ENCODE peak calls at places on chromosomes 11 and 22, in six cellular contexts. C, U, O, H, F and K are unnamed samples.

GRCh38 chr11:70592641-70593165 is 194.4 kb downstream of the CTTN start:
- DNase-seq in C (no peak), U (no peak), O (no peak), H (no peak), F (no peak), K (no peak)

GRCh38 chr11:35845860-35846259 is 98.0 kb upstream of the LDLRAD3 start:
- DNase-seq in C (no peak), U (no peak), O (no peak), H (no peak), F (no peak), K (no peak)

GRCh38 chr11:14584595-14584994 is 59.0 kb upstream of the PDE3B start:
- DNase-seq in C (no peak), U (no peak), O (no peak), H (no peak), F (no peak), K (peak)

GRCh38 chr11:105738972-105739574 is 129.2 kb downstream of the GRIA4 start:
- DNase-seq in C (no peak), U (no peak), O (no peak), H (peak), F (no peak), K (no peak)

GRCh38 chr11:132942611-132943324 is 589.5 kb downstream of the OPCML start:
- DNase-seq in C (no peak), U (no peak), O (no peak), H (peak), F (no peak), K (peak)

GRCh38 chr11:57224537-57224936 is 12.5 kb downstream of the APLNR start:
- DNase-seq in C (peak), U (no peak), O (no peak), H (no peak), F (peak), K (no peak)

GRCh38 chr22:44395116-44396005 is 82.6 kb upstream of the SHISAL1 start:
- DNase-seq in C (no peak), U (no peak), O (peak), H (no peak), F (no peak), K (no peak)

GRCh38 chr11:133943950-133944698 is 12.6 kb downstream of the IGSF9B start:
- DNase-seq in C (no peak), U (no peak), O (no peak), H (no peak), F (no peak), K (no peak)

GRCh38 chr11:80584661-80585060 is 1143.8 kb upstream of the TENM4 start:
- DNase-seq in C (no peak), U (no peak), O (no peak), H (no peak), F (no peak), K (no peak)

GRCh38 chr11:93744669-93745004 is 3.2 kb downstream of the C11orf54 start:
- DNase-seq in C (no peak), U (no peak), O (no peak), H (no peak), F (no peak), K (no peak)

GRCh38 chr22:24542641-24543040 is 12.3 kb downstream of the GUCD1 start:
- DNase-seq in C (no peak), U (no peak), O (no peak), H (no peak), F (no peak), K (no peak)

GRCh38 chr11:12725863-12726666 is 51.8 kb downstream of the TEAD1 start:
- DNase-seq in C (peak), U (no peak), O (no peak), H (no peak), F (peak), K (no peak)

GRCh38 chr11:8288166-8288772 is 24.6 kb upstream of the LMO1 start:
- DNase-seq in C (no peak), U (no peak), O (no peak), H (peak), F (no peak), K (no peak)

GRCh38 chr22:49724893-49725489 is 102.7 kb downstream of the BRD1 start:
- DNase-seq in C (peak), U (no peak), O (no peak), H (peak), F (peak), K (peak)

GRCh38 chr22:35488513-35488912 is 52.1 kb upstream of the RASD2 start:
- DNase-seq in C (no peak), U (no peak), O (no peak), H (no peak), F (no peak), K (no peak)

GRCh38 chr11:101987370-101987769 is 59.9 kb upstream of the CFAP300 start:
- DNase-seq in C (no peak), U (no peak), O (no peak), H (peak), F (no peak), K (no peak)
- TF ChIP-seq CTCF in C (no peak), U (no peak), O (no peak), H (peak), F (no peak), K (no peak)

DNA sequence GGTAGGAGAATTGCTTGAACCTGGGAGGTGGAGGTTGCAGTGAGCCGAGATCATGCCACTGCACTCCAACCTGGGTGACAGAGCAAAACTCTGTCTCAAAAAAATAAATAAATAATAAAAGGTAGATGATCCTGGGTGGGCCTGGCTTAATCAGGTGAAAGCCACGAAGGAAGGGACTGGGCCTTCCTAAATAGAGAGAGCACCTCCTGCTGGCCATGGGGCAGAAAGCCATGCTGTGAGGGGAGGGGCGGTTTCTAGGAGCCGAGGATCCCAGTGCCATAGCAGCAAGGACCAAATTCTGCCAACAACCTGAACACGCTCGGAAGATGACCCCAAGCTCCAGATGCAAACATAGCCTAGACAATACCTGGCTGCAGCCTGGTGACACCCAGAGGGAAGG is 24.5 kb upstream of the DGKZ start:
- DNase-seq in C (peak), U (no peak), O (no peak), H (peak), F (peak), K (no peak)
- TF ChIP-seq CTCF in C (peak), U (peak), O (no peak), H (peak), F (peak), K (peak)

GRCh38 chr11:130449996-130450419 is 1.6 kb downstream of the ADAMTS15 start:
- DNase-seq in C (peak), U (no peak), O (peak), H (peak), F (peak), K (peak)
- TF ChIP-seq CTCF in C (peak), U (peak), O (no peak), H (peak), F (peak), K (peak)

GRCh38 chr11:29271616-29272015 is 745.2 kb downstream of the KCNA4 start:
- DNase-seq in C (no peak), U (no peak), O (no peak), H (no peak), F (no peak), K (no peak)

GRCh38 chr11:29268733-29269132 is 748.1 kb downstream of the KCNA4 start:
- DNase-seq in C (no peak), U (no peak), O (no peak), H (no peak), F (no peak), K (no peak)

GRCh38 chr11:29272019-29272654 is 744.7 kb downstream of the KCNA4 start:
- DNase-seq in C (peak), U (no peak), O (no peak), H (no peak), F (peak), K (no peak)
- TF ChIP-seq CTCF in C (peak), U (peak), O (no peak), H (peak), F (peak), K (no peak)

DNA sequence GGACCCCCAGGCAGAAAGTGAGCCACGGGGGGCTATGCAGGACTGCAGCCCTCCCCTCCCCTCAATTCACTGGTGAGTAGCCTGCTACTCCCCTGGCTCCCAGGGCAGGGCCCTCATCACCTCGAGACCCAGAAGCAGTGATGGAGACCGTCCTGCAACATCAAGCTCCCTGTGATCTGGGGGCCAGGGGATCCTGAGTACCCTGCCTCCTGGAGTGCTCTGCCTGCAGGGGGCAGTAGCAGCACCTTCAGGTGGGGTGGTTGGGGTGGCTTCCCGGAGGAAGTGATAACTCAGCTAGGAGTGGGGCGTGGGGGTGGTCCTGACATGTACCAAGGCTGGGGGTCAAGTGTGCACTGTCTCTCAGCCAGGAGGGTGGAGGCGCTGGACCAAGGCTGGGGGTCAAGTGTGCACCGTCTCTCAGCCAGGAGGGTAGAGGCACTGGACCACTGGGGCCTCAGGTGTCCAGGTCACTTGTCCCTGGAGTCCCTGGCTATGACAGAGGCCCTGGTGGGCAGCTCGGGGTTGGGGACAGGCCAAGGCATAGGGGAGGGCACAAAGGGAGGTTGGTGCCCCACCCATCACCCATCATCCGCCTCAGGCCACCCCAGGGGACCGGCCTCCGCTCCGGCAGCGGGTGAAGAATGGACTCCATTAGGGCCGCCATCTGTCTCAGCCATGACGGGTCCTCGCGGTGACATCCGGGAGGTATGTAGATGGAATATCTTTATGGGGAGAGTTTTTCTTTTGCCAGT is 9.4 kb downstream of the RTN4R start:
- DNase-seq in C (no peak), U (no peak), O (no peak), H (no peak), F (no peak), K (peak)
- TF ChIP-seq CTCF in C (peak), U (peak), O (no peak), H (peak), F (peak), K (peak)

GRCh38 chr22:30602049-30602448 is 4.9 kb upstream of the TCN2 start:
- DNase-seq in C (peak), U (no peak), O (no peak), H (peak), F (peak), K (no peak)
- TF ChIP-seq CTCF in C (peak), U (peak), O (no peak), H (peak), F (peak), K (no peak)